ENCODE peak calls at places on chromosomes 6 and 20, in ten cellular contexts. One of them, this sample, is unnamed.

GRCh38 chr6:42007286-42007685 is 43.0 kb upstream of the TAF8 start:
- DNase-seq in T-helper 9 cell: no peak
- DNase-seq in OCI-M1: no peak
- DNase-seq in activated T-cell treated with anti-CD3 and anti-CD28 coated beads for 1 hour: no peak
- DNase-seq in HS-5: no peak
- DNase-seq in NCI-H748 treated with DMSO at 0.1 percent for 48 hours: no peak
- DNase-seq in left ventricle myocardium inferior: no peak
- DNase-seq in SIG-M5: no peak
- DNase-seq in brain microvascular endothelial cell: no peak
- DNase-seq in stimulated activated CD4-positive, alpha-beta T cell treated with anti-CD3 and anti-CD28 coated beads, Interleukin-1b, Interleukin-23, amount 100 ng/mL, for 4 hours: no peak
- DNase-seq in this sample: no peak

GRCh38 chr6:44253307-44254101 is 3.8 kb downstream of the SLC35B2 start:
- DNase-seq in T-helper 9 cell: peak
- DNase-seq in OCI-M1: peak
- DNase-seq in activated T-cell treated with anti-CD3 and anti-CD28 coated beads for 1 hour: peak
- DNase-seq in HS-5: no peak
- DNase-seq in NCI-H748 treated with DMSO at 0.1 percent for 48 hours: no peak
- DNase-seq in left ventricle myocardium inferior: no peak
- DNase-seq in SIG-M5: no peak
- DNase-seq in brain microvascular endothelial cell: peak
- DNase-seq in stimulated activated CD4-positive, alpha-beta T cell treated with anti-CD3 and anti-CD28 coated beads, Interleukin-1b, Interleukin-23, amount 100 ng/mL, for 4 hours: no peak
- DNase-seq in this sample: peak

GRCh38 chr6:116685437-116685993 is 4.5 kb downstream of the KPNA5 start:
- DNase-seq in T-helper 9 cell: no peak
- DNase-seq in OCI-M1: no peak
- DNase-seq in activated T-cell treated with anti-CD3 and anti-CD28 coated beads for 1 hour: no peak
- DNase-seq in HS-5: no peak
- DNase-seq in NCI-H748 treated with DMSO at 0.1 percent for 48 hours: no peak
- DNase-seq in left ventricle myocardium inferior: no peak
- DNase-seq in SIG-M5: no peak
- DNase-seq in brain microvascular endothelial cell: no peak
- DNase-seq in stimulated activated CD4-positive, alpha-beta T cell treated with anti-CD3 and anti-CD28 coated beads, Interleukin-1b, Interleukin-23, amount 100 ng/mL, for 4 hours: no peak
- DNase-seq in this sample: no peak

GRCh38 chr6:131029661-131030297 is 33.3 kb downstream of the EPB41L2 start:
- DNase-seq in T-helper 9 cell: no peak
- DNase-seq in OCI-M1: peak
- DNase-seq in activated T-cell treated with anti-CD3 and anti-CD28 coated beads for 1 hour: no peak
- DNase-seq in HS-5: no peak
- DNase-seq in NCI-H748 treated with DMSO at 0.1 percent for 48 hours: no peak
- DNase-seq in left ventricle myocardium inferior: no peak
- DNase-seq in SIG-M5: no peak
- DNase-seq in brain microvascular endothelial cell: peak
- DNase-seq in stimulated activated CD4-positive, alpha-beta T cell treated with anti-CD3 and anti-CD28 coated beads, Interleukin-1b, Interleukin-23, amount 100 ng/mL, for 4 hours: no peak
- DNase-seq in this sample: no peak

GRCh38 chr6:108952776-108953486 is 104.7 kb downstream of the ARMC2 start:
- DNase-seq in T-helper 9 cell: no peak
- DNase-seq in OCI-M1: no peak
- DNase-seq in activated T-cell treated with anti-CD3 and anti-CD28 coated beads for 1 hour: no peak
- DNase-seq in HS-5: no peak
- DNase-seq in NCI-H748 treated with DMSO at 0.1 percent for 48 hours: no peak
- DNase-seq in left ventricle myocardium inferior: no peak
- DNase-seq in SIG-M5: no peak
- DNase-seq in brain microvascular endothelial cell: no peak
- DNase-seq in stimulated activated CD4-positive, alpha-beta T cell treated with anti-CD3 and anti-CD28 coated beads, Interleukin-1b, Interleukin-23, amount 100 ng/mL, for 4 hours: no peak
- DNase-seq in this sample: no peak

GRCh38 chr6:39273394-39273793 is 40.8 kb downstream of the KCNK17 start:
- DNase-seq in T-helper 9 cell: no peak
- DNase-seq in OCI-M1: no peak
- DNase-seq in activated T-cell treated with anti-CD3 and anti-CD28 coated beads for 1 hour: no peak
- DNase-seq in HS-5: no peak
- DNase-seq in NCI-H748 treated with DMSO at 0.1 percent for 48 hours: no peak
- DNase-seq in left ventricle myocardium inferior: no peak
- DNase-seq in SIG-M5: no peak
- DNase-seq in brain microvascular endothelial cell: no peak
- DNase-seq in stimulated activated CD4-positive, alpha-beta T cell treated with anti-CD3 and anti-CD28 coated beads, Interleukin-1b, Interleukin-23, amount 100 ng/mL, for 4 hours: no peak
- DNase-seq in this sample: no peak

GRCh38 chr6:105077592-105078463 is 102.0 kb downstream of the POPDC3 start:
- DNase-seq in T-helper 9 cell: no peak
- DNase-seq in OCI-M1: peak
- DNase-seq in activated T-cell treated with anti-CD3 and anti-CD28 coated beads for 1 hour: no peak
- DNase-seq in HS-5: peak
- DNase-seq in NCI-H748 treated with DMSO at 0.1 percent for 48 hours: peak
- DNase-seq in left ventricle myocardium inferior: no peak
- DNase-seq in SIG-M5: no peak
- DNase-seq in brain microvascular endothelial cell: peak
- DNase-seq in stimulated activated CD4-positive, alpha-beta T cell treated with anti-CD3 and anti-CD28 coated beads, Interleukin-1b, Interleukin-23, amount 100 ng/mL, for 4 hours: no peak
- DNase-seq in this sample: peak

GRCh38 chr6:44269921-44270525 is at the start of gene TMEM151B:
- DNase-seq in T-helper 9 cell: peak
- DNase-seq in OCI-M1: no peak
- DNase-seq in activated T-cell treated with anti-CD3 and anti-CD28 coated beads for 1 hour: no peak
- DNase-seq in HS-5: no peak
- DNase-seq in NCI-H748 treated with DMSO at 0.1 percent for 48 hours: no peak
- DNase-seq in left ventricle myocardium inferior: no peak
- DNase-seq in SIG-M5: no peak
- DNase-seq in brain microvascular endothelial cell: no peak
- DNase-seq in stimulated activated CD4-positive, alpha-beta T cell treated with anti-CD3 and anti-CD28 coated beads, Interleukin-1b, Interleukin-23, amount 100 ng/mL, for 4 hours: no peak
- DNase-seq in this sample: no peak

GRCh38 chr20:25055711-25056492 is 2.0 kb downstream of the ACSS1 start:
- DNase-seq in T-helper 9 cell: no peak
- DNase-seq in OCI-M1: no peak
- DNase-seq in activated T-cell treated with anti-CD3 and anti-CD28 coated beads for 1 hour: no peak
- DNase-seq in HS-5: no peak
- DNase-seq in NCI-H748 treated with DMSO at 0.1 percent for 48 hours: no peak
- DNase-seq in left ventricle myocardium inferior: no peak
- DNase-seq in SIG-M5: no peak
- DNase-seq in brain microvascular endothelial cell: no peak
- DNase-seq in stimulated activated CD4-positive, alpha-beta T cell treated with anti-CD3 and anti-CD28 coated beads, Interleukin-1b, Interleukin-23, amount 100 ng/mL, for 4 hours: no peak
- DNase-seq in this sample: no peak

GRCh38 chr20:49510562-49511117 is 28.2 kb upstream of the KCNB1 start:
- DNase-seq in T-helper 9 cell: no peak
- DNase-seq in OCI-M1: no peak
- DNase-seq in activated T-cell treated with anti-CD3 and anti-CD28 coated beads for 1 hour: no peak
- DNase-seq in HS-5: peak
- DNase-seq in NCI-H748 treated with DMSO at 0.1 percent for 48 hours: no peak
- DNase-seq in left ventricle myocardium inferior: peak
- DNase-seq in SIG-M5: no peak
- DNase-seq in brain microvascular endothelial cell: peak
- DNase-seq in stimulated activated CD4-positive, alpha-beta T cell treated with anti-CD3 and anti-CD28 coated beads, Interleukin-1b, Interleukin-23, amount 100 ng/mL, for 4 hours: no peak
- DNase-seq in this sample: no peak

GRCh38 chr6:16158943-16159557 is 30.2 kb downstream of the MYLIP start:
- DNase-seq in T-helper 9 cell: no peak
- DNase-seq in OCI-M1: no peak
- DNase-seq in activated T-cell treated with anti-CD3 and anti-CD28 coated beads for 1 hour: no peak
- DNase-seq in HS-5: no peak
- DNase-seq in NCI-H748 treated with DMSO at 0.1 percent for 48 hours: no peak
- DNase-seq in left ventricle myocardium inferior: no peak
- DNase-seq in SIG-M5: no peak
- DNase-seq in brain microvascular endothelial cell: no peak
- DNase-seq in stimulated activated CD4-positive, alpha-beta T cell treated with anti-CD3 and anti-CD28 coated beads, Interleukin-1b, Interleukin-23, amount 100 ng/mL, for 4 hours: no peak
- DNase-seq in this sample: no peak

GRCh38 chr6:53464483-53464882 is 80.4 kb downstream of the GCLC start:
- DNase-seq in T-helper 9 cell: no peak
- DNase-seq in OCI-M1: no peak
- DNase-seq in activated T-cell treated with anti-CD3 and anti-CD28 coated beads for 1 hour: no peak
- DNase-seq in HS-5: no peak
- DNase-seq in NCI-H748 treated with DMSO at 0.1 percent for 48 hours: no peak
- DNase-seq in left ventricle myocardium inferior: no peak
- DNase-seq in SIG-M5: no peak
- DNase-seq in brain microvascular endothelial cell: no peak
- DNase-seq in stimulated activated CD4-positive, alpha-beta T cell treated with anti-CD3 and anti-CD28 coated beads, Interleukin-1b, Interleukin-23, amount 100 ng/mL, for 4 hours: no peak
- DNase-seq in this sample: no peak

GRCh38 chr6:139514819-139515218 is 140.4 kb upstream of the CITED2 start:
- DNase-seq in T-helper 9 cell: no peak
- DNase-seq in OCI-M1: no peak
- DNase-seq in activated T-cell treated with anti-CD3 and anti-CD28 coated beads for 1 hour: no peak
- DNase-seq in HS-5: no peak
- DNase-seq in NCI-H748 treated with DMSO at 0.1 percent for 48 hours: no peak
- DNase-seq in left ventricle myocardium inferior: no peak
- DNase-seq in SIG-M5: no peak
- DNase-seq in brain microvascular endothelial cell: no peak
- DNase-seq in stimulated activated CD4-positive, alpha-beta T cell treated with anti-CD3 and anti-CD28 coated beads, Interleukin-1b, Interleukin-23, amount 100 ng/mL, for 4 hours: no peak
- DNase-seq in this sample: no peak

GRCh38 chr6:72272958-72273357 is 348.9 kb upstream of the KCNQ5 start:
- DNase-seq in T-helper 9 cell: no peak
- DNase-seq in OCI-M1: no peak
- DNase-seq in activated T-cell treated with anti-CD3 and anti-CD28 coated beads for 1 hour: no peak
- DNase-seq in HS-5: peak
- DNase-seq in NCI-H748 treated with DMSO at 0.1 percent for 48 hours: no peak
- DNase-seq in left ventricle myocardium inferior: no peak
- DNase-seq in SIG-M5: no peak
- DNase-seq in brain microvascular endothelial cell: peak
- DNase-seq in stimulated activated CD4-positive, alpha-beta T cell treated with anti-CD3 and anti-CD28 coated beads, Interleukin-1b, Interleukin-23, amount 100 ng/mL, for 4 hours: no peak
- DNase-seq in this sample: no peak